ENCODE peak calls at places on chromosomes 13 and 19, in six cellular contexts. H is GM23248, L is PC-3, G is Karpas-422, Z is HCT116, X is fibroblast of lung. N is an unnamed sample. For H3K9me3, the result is how much of the 10 kb centered on the place peaks cover.

GRCh38 chr13:35768126-35768525 is 291.6 kb upstream of the MAB21L1 start:
- DNase-seq in H (no peak), X (no peak), G (no peak), L (no peak), Z (no peak), N (no peak)

GRCh38 chr13:37011788-37012187 is 11.2 kb downstream of the EXOSC8 start:
- DNase-seq in G (no peak), Z (no peak), L (no peak), H (no peak), X (no peak), N (no peak)

GRCh38 chr19:42132030-42132628 is at the start of gene POU2F2:
- DNase-seq in G (peak), H (no peak), L (no peak), X (no peak), Z (no peak), N (peak)

GRCh38 chr19:34480971-34481821 is at the start of gene WTIP:
- DNase-seq in L (peak), Z (peak), H (peak), X (peak), G (no peak), N (peak)

GRCh38 chr19:8396563-8397203 is 6.5 kb downstream of the RAB11B start:
- DNase-seq in L (peak), Z (no peak), X (peak), G (peak), H (peak), N (peak)

GRCh38 chr13:43446126-43446525 is 340.6 kb downstream of the ENOX1 start:
- DNase-seq in X (peak), L (no peak), H (peak), G (no peak), Z (no peak), N (no peak)

GRCh38 chr19:39363909-39364457 is 21.8 kb downstream of the SAMD4B start:
- DNase-seq in X (no peak), H (peak), Z (no peak), G (peak), L (no peak), N (peak)

GRCh38 chr19:42076375-42076944 is 494 bp downstream of the ZNF574 start:
- DNase-seq in X (no peak), G (peak), L (peak), Z (no peak), H (no peak), N (peak)

GRCh38 chr13:30737511-30738342 is 2.4 kb downstream of the ALOX5AP start:
- DNase-seq in X (no peak), Z (no peak), H (no peak), G (peak), L (no peak), N (no peak)

GRCh38 chr13:30792257-30793000 is 57.1 kb downstream of the ALOX5AP start:
- DNase-seq in Z (peak), L (peak), H (peak), G (no peak), X (peak), N (peak)

GRCh38 chr19:48735031-48735615 is 5.3 kb downstream of the RASIP1 start:
- DNase-seq in X (peak), H (peak), L (no peak), G (no peak), Z (no peak), N (no peak)

GRCh38 chr19:48608798-48609263 is 2.3 kb downstream of the SPACA4 start:
- DNase-seq in L (peak), G (peak), X (peak), H (peak), Z (peak), N (peak)

GRCh38 chr19:7492142-7493055 is 3.6 kb upstream of the PEX11G start:
- DNase-seq in H (peak), Z (no peak), G (no peak), L (no peak), X (no peak), N (peak)

GRCh38 chr13:112509190-112509589 is 78.8 kb downstream of the TUBGCP3 start:
- DNase-seq in X (no peak), H (no peak), Z (no peak), L (no peak), G (no peak), N (no peak)

GRCh38 chr13:29503041-29503837 is 92.2 kb downstream of the SLC7A1 start:
- DNase-seq in G (no peak), X (peak), Z (no peak), L (no peak), H (no peak), N (peak)

GRCh38 chr19:39405930-39406655 is 554 bp upstream of the ZFP36 start:
- DNase-seq in G (peak), Z (no peak), L (no peak), X (no peak), H (peak), N (no peak)

DNA sequence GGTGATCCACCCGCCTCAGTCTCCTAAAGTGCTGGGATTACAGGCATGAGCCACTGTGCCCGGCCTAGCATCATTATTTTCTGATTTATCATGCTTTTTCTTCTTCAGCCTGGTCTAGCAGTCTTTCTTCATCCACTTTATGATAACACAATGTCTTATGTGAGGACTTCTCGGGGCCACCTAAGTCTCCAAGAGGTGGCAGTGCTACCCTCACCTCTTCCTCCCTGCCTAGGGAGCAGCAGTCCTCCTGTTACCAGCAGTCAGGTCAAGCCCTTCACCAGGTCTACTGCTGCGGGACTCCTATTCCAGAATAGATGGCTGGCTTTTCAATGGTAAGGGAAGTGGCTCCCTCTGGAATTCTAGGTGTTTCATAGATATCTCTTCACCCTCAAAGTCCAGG is 163.8 kb downstream of the KLF5 start:
- DNase-seq in L (no peak), H (no peak), Z (no peak), X (no peak), G (no peak), N (no peak)
- H3K4me3 ChIP-seq in L (no peak), H (no peak), Z (no peak), X (no peak), G (no peak), N (no peak)

GRCh38 chr13:75153386-75153785 is 328.6 kb downstream of the TBC1D4 start:
- DNase-seq in G (no peak), Z (no peak), L (no peak), H (no peak), X (no peak), N (no peak)
- H3K9ac ChIP-seq in G (no peak), Z (no peak), L (no peak), H (no peak), X (no peak), N (peak)

DNA sequence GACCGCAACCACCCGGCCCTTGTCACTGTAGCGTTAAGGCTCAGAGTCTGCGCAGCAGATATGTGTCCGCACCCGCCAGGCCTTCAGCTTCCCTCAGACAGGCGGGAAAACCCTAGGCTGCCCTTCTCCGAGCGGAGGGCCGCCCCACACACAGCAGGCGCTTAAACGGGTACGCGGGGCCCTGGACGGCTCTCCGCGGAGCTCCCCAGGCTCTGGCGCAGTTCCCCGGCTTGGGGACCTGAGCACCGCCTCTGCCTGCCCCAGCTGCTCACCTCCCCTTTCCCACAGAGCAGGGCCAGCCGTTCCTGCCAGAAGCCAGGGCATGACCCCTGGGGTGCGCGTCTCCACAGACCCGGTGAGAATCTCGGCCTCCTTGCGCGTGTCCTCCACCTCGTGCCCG is 599 bp downstream of the ZNF135 start:
- DNase-seq in H (no peak), G (no peak), X (no peak), L (no peak), Z (no peak), N (no peak)
- H3K9me3 ChIP-seq in H (under half), G (under half), X (under half), L (under half), Z (under half), N (under half)

GRCh38 chr19:1235625-1236538 is 1.9 kb downstream of the CBARP start:
- DNase-seq in X (peak), L (peak), Z (no peak), G (no peak), H (peak), N (no peak)
- H3K4me3 ChIP-seq in X (no peak), L (peak), Z (peak), G (no peak), H (peak), N (no peak)

GRCh38 chr19:49927526-49928264 is 1.3 kb upstream of the ATF5 start:
- DNase-seq in Z (no peak), X (no peak), H (no peak), L (no peak), G (no peak), N (no peak)

GRCh38 chr19:49924004-49924880 is 4.8 kb upstream of the ATF5 start:
- DNase-seq in X (no peak), G (peak), L (no peak), Z (no peak), H (no peak), N (peak)

GRCh38 chr19:49923055-49924003 is 5.7 kb upstream of the ATF5 start:
- DNase-seq in H (no peak), Z (no peak), L (no peak), G (no peak), X (no peak), N (no peak)

GRCh38 chr19:49926520-49926919 is 2.5 kb upstream of the ATF5 start:
- DNase-seq in Z (no peak), G (no peak), L (no peak), X (no peak), H (no peak), N (no peak)

DNA sequence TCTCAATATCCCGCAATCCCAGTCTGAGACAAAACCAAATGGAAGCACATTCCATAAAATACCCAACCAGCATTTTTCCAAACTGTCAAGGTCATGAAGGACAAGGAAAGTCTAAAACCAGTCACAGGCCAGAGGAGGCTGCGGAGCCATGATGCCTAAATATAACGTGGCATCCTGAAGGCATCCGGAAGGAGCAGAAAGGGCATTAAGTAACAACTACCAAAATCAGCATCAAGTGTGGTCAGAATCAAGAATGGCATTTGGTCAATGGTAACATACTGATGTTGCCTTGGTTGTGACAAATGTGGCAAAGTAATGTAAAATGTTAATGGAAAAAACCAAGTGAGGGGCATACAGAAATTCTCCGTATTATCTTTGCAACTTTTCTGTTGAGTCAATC is 3.5 kb upstream of the ATF5 start:
- DNase-seq in G (no peak), Z (no peak), L (no peak), X (no peak), H (no peak), N (no peak)
- H3K9ac ChIP-seq in G (peak), Z (no peak), L (no peak), X (no peak), H (no peak), N (no peak)